ENCODE peak calls at places on chromosomes 5 and 9, in five cellular contexts. I is adipocyte, J is left ventricle myocardium superior, O is globus pallidus, M is psoas muscle. T is an unnamed sample.

GRCh38 chr5:102815560-102816324 is 60.6 kb downstream of the PAM start:
- DNase-seq in I (no peak), J (no peak), O (no peak), M (no peak), T (peak)

GRCh38 chr5:74766348-74766886 is 500 bp downstream of the GFM2 start:
- DNase-seq in I (peak), J (no peak), O (peak), M (no peak), T (peak)

GRCh38 chr5:131488463-131488862 is 146.6 kb downstream of the RAPGEF6 start:
- DNase-seq in I (peak), J (no peak), O (peak), M (no peak), T (peak)

GRCh38 chr5:146623009-146623408 is 107.0 kb upstream of the GPR151 start:
- DNase-seq in I (no peak), J (no peak), O (no peak), M (no peak), T (no peak)

GRCh38 chr9:128685636-128686489 is 3.2 kb upstream of the SET start:
- DNase-seq in I (no peak), J (no peak), O (no peak), M (no peak), T (peak)

GRCh38 chr5:109063223-109063622 is 315.5 kb downstream of the FER start:
- DNase-seq in I (peak), J (no peak), O (no peak), M (no peak), T (no peak)

GRCh38 chr5:147452137-147452838 is 57.6 kb downstream of the DPYSL3 start:
- DNase-seq in I (no peak), J (peak), O (no peak), M (no peak), T (no peak)

GRCh38 chr5:12910611-12911010 is 1006.4 kb upstream of the CTNND2 start:
- DNase-seq in I (no peak), J (no peak), O (no peak), M (no peak), T (peak)

GRCh38 chr9:123327697-123328100 is 28.3 kb upstream of the CRB2 start:
- DNase-seq in I (no peak), J (no peak), O (no peak), M (no peak), T (no peak)

GRCh38 chr9:112487008-112487798 is 576 bp downstream of the KIAA1958 start:
- DNase-seq in I (peak), J (peak), O (peak), M (peak), T (peak)

GRCh38 chr5:151270599-151270998 is 17.6 kb downstream of the GM2A start:
- DNase-seq in I (peak), J (no peak), O (no peak), M (no peak), T (no peak)

GRCh38 chr5:175854231-175855040 is 16.9 kb upstream of the CPLX2 start:
- DNase-seq in I (no peak), J (no peak), O (no peak), M (no peak), T (no peak)

GRCh38 chr9:134403682-134404301 is 77.5 kb downstream of the RXRA start:
- DNase-seq in I (no peak), J (peak), O (peak), M (peak), T (peak)